ENCODE peak calls at places on chromosome 1, in six cellular contexts. D, E, C, L, V and N are unnamed samples.

GRCh38 chr1:212588137-212588510 is 20.4 kb upstream of the ATF3 start:
- DNase-seq in D (no peak), C (no peak), V (no peak), L (no peak), E (no peak), N (no peak)

GRCh38 chr1:15573477-15573876 is 11.4 kb downstream of the AGMAT start:
- DNase-seq in C (peak), V (no peak), E (no peak), D (no peak), L (no peak), N (no peak)

GRCh38 chr1:119467857-119468666 is 38.9 kb upstream of the HSD3B1 start:
- DNase-seq in L (no peak), C (no peak), D (no peak), V (no peak), E (no peak), N (no peak)

GRCh38 chr1:232998646-232999045 is 48.2 kb downstream of the NTPCR start:
- DNase-seq in V (no peak), E (no peak), L (no peak), C (no peak), D (no peak), N (no peak)

GRCh38 chr1:236725638-236726037 is 39.3 kb downstream of the ACTN2 start:
- DNase-seq in E (no peak), C (no peak), L (no peak), V (no peak), D (no peak), N (no peak)

GRCh38 chr1:75722966-75723365 is 1.5 kb upstream of the ACADM start:
- DNase-seq in D (no peak), E (no peak), V (no peak), C (no peak), L (no peak), N (no peak)

GRCh38 chr1:119829636-119830035 is 18.4 kb upstream of the REG4 start:
- DNase-seq in V (no peak), L (no peak), C (no peak), D (no peak), E (no peak), N (no peak)

GRCh38 chr1:203465943-203466342 is 9.7 kb upstream of the PRELP start:
- DNase-seq in L (no peak), C (no peak), V (no peak), E (no peak), D (no peak), N (no peak)

GRCh38 chr1:217135987-217136894 is 413.0 kb upstream of the ESRRG start:
- DNase-seq in L (no peak), D (no peak), V (no peak), E (no peak), C (no peak), N (no peak)

GRCh38 chr1:162822391-162823200 is 32.1 kb downstream of the HSD17B7 start:
- DNase-seq in E (peak), C (peak), D (no peak), L (peak), V (no peak), N (no peak)

GRCh38 chr1:2229032-2229920 is 1.2 kb downstream of the SKI start:
- DNase-seq in L (peak), C (peak), V (no peak), D (no peak), E (peak), N (peak)

GRCh38 chr1:221869759-221870158 is 127.9 kb upstream of the DUSP10 start:
- DNase-seq in V (peak), E (no peak), D (peak), C (peak), L (no peak), N (no peak)

GRCh38 chr1:118132000-118132399 is 53.0 kb downstream of the SPAG17 start:
- DNase-seq in L (no peak), C (no peak), E (no peak), V (no peak), D (no peak), N (no peak)

GRCh38 chr1:228107636-228108035 is 1.5 kb downstream of the MRPL55 start:
- DNase-seq in V (no peak), E (no peak), D (no peak), C (no peak), L (no peak), N (no peak)

GRCh38 chr1:56295949-56296929 is 283.1 kb downstream of the PLPP3 start:
- DNase-seq in E (no peak), D (no peak), L (no peak), C (no peak), V (no peak), N (no peak)

GRCh38 chr1:6163973-6164617 is 16.0 kb downstream of the CHD5 start:
- DNase-seq in D (no peak), C (no peak), L (no peak), E (no peak), V (no peak), N (no peak)

GRCh38 chr1:25799346-25799720 is 660 bp upstream of the SELENON start:
- DNase-seq in L (no peak), D (no peak), C (no peak), E (no peak), V (no peak), N (no peak)

GRCh38 chr1:183191833-183192232 is 5.8 kb downstream of the LAMC2 start:
- DNase-seq in E (no peak), L (no peak), V (peak), D (peak), C (peak), N (no peak)

GRCh38 chr1:226609836-226610455 is 61.4 kb downstream of the STUM start:
- DNase-seq in L (no peak), V (no peak), D (no peak), E (no peak), C (no peak), N (no peak)

GRCh38 chr1:28127617-28128257 is 39.3 kb upstream of the EYA3 start:
- DNase-seq in E (no peak), V (no peak), L (no peak), C (no peak), D (no peak), N (no peak)

GRCh38 chr1:226943156-226943555 is 3.1 kb downstream of the COQ8A start:
- DNase-seq in L (no peak), V (no peak), E (no peak), D (no peak), C (no peak), N (peak)

GRCh38 chr1:39639333-39640130 is at the start of gene HEYL:
- DNase-seq in E (no peak), L (peak), D (no peak), V (no peak), C (peak), N (no peak)

GRCh38 chr1:195899762-195900352 is 708.4 kb downstream of the KCNT2 start:
- DNase-seq in D (peak), E (no peak), V (peak), L (no peak), C (peak), N (no peak)

GRCh38 chr1:67144696-67145095 is 9.9 kb upstream of the C1orf141 start:
- DNase-seq in V (no peak), L (no peak), D (no peak), C (no peak), E (no peak), N (no peak)

GRCh38 chr1:110272045-110272444 is 61.9 kb downstream of the KCNC4 start:
- DNase-seq in V (no peak), C (no peak), D (no peak), E (no peak), L (no peak), N (no peak)

GRCh38 chr1:202234331-202235002 is 40.9 kb downstream of the LGR6 start:
- DNase-seq in C (peak), V (peak), L (no peak), E (no peak), D (no peak), N (no peak)

GRCh38 chr1:27992271-27992670 is 32.5 kb downstream of the XKR8 start:
- DNase-seq in D (no peak), L (no peak), E (no peak), V (no peak), C (no peak), N (no peak)

GRCh38 chr1:31984419-31985347 is 29.0 kb upstream of the KHDRBS1 start:
- DNase-seq in L (no peak), E (no peak), C (peak), D (no peak), V (no peak), N (no peak)

GRCh38 chr1:53130598-53130877 is 11.9 kb downstream of the SLC1A7 start:
- DNase-seq in V (no peak), L (no peak), E (no peak), D (no peak), C (no peak), N (no peak)

GRCh38 chr1:160325252-160325651 is 17.8 kb downstream of the COPA start:
- DNase-seq in D (no peak), L (no peak), V (no peak), C (no peak), E (no peak), N (no peak)

GRCh38 chr1:112735752-112736151 is 20.6 kb upstream of the PPM1J start:
- DNase-seq in D (peak), C (peak), E (no peak), L (no peak), V (peak), N (no peak)

GRCh38 chr1:113142791-113143190 is 69.8 kb downstream of the LRIG2 start:
- DNase-seq in L (no peak), V (no peak), D (no peak), C (peak), E (no peak), N (no peak)

GRCh38 chr1:6130036-6130435 is 50.1 kb downstream of the CHD5 start:
- DNase-seq in E (no peak), V (no peak), L (no peak), C (no peak), D (no peak), N (no peak)

GRCh38 chr1:94646151-94646643 is 104.6 kb upstream of the F3 start:
- DNase-seq in V (peak), C (peak), L (no peak), D (no peak), E (no peak), N (no peak)

DNA sequence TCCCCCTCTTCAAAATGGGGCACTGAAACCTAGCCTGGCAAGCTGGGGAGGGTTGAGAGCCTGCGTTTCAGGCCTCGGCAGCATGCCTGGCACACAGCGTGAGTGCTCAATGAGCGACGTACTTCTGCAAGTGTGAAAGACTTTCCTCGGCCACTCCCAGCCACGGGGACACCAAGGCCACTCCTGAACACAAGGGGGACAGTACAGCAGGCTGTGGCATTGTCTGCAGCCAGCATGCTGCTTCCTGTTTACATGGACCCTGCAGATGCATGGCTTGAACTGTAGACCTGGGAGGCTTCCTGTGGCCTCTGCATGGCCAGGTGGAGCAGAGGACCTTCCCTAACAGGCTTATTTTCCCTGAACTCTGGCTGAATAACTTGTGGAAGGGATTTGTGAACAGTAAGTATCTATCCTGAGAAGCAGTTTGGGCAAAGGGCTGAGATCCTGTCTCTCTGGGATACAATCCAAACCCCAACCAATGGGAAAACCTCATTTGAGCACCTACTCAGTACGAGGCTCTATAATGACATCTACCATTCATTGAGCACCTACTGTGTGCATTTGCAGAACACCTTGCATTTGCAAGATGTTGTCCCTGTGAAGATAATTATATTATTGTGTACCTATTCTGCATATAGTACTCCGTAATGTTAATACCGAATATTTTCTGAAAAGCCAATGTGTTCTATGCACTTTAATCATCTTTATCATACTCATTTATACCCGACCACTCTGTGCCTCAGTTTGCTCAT is 9.9 kb upstream of the HSPG2 start:
- DNase-seq in E (no peak), D (no peak), C (no peak), V (no peak), L (no peak), N (no peak)
- TF ChIP-seq CTCF in E (no peak), D (no peak), C (no peak), V (no peak), L (no peak), N (peak)

DNA sequence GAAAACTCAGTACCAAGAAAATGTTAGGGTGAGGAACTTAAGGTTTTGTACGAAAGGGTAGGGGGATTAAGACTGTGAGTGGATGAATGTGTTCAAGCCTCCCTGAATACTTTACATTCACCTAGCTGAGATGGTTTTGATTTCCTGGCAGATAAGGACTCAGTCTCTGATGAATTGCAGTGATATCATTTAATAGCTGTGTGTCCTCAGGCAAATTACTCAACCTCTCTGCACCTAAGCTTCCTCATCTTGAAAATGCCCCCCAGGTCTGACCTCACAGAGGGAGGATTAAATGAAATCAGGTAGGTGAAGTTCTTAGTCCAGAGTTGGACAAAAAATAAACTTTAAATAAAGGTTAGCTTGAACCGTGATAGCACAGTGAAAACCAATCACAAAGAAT is 48.4 kb downstream of the CAMK2N1 start:
- DNase-seq in D (no peak), E (no peak), C (no peak), L (no peak), V (no peak), N (no peak)
- TF ChIP-seq CTCF in D (no peak), E (no peak), C (no peak), L (no peak), V (no peak), N (no peak)

DNA sequence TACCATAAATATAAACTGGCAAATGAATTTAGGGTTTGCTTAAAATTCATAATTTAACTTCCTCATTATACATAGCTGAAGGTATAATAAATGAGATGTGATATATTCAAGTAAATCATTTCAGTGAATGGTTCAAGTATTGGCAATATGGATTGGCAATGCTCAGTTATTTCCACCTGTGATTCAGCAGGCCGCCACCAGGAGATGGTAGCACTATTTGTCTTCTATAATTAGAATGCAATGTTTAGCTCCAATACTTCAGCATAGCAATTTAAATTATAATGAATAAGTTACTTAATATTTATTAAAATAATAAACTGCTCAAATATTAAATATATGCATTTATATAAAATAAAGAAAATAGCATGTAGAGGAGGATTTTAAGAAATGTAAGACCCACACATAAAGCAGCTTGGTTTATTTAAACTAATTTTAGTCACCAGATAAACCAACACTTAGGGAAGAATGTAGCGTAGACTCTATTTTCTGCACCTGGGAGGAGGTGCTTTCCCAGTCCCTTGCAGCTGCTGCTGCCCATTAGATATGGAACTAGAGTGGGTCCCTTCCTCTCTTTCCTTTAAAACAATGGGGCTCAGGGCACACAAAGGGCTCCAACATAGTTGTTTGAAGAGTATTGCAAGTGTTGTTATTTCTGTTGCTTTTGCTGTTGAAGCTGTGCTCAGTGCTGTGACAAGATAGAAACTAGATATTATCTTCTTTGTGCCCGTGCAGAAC is 62.1 kb downstream of the PLPPR4 start:
- DNase-seq in C (no peak), D (no peak), E (no peak), V (no peak), L (no peak), N (no peak)
- TF ChIP-seq CTCF in C (peak), D (peak), E (peak), V (peak), L (no peak), N (peak)

GRCh38 chr1:55154616-55155015 is 60.5 kb downstream of the USP24 start:
- DNase-seq in V (no peak), D (no peak), E (no peak), C (no peak), L (no peak), N (no peak)
- TF ChIP-seq CTCF in V (no peak), D (no peak), E (no peak), C (no peak), L (no peak), N (no peak)

GRCh38 chr1:19374402-19374801 is 62.3 kb downstream of the SLC66A1 start:
- DNase-seq in D (no peak), V (no peak), L (no peak), E (no peak), C (no peak), N (no peak)
- TF ChIP-seq CTCF in D (peak), V (peak), L (no peak), E (peak), C (peak), N (peak)